ENCODE peak calls at places on chromosomes 4 and X, in eight cellular contexts. A is HEK293T; B is pons; C is HFF-Myc; X is NCI-H1105 treated with DMSO at 0.1 percent for 48 hours; W is NCI-H774; L is activated CD4-positive, alpha-beta T cell treated with anti-CD3 and anti-CD28 coated beads, Interleukin-2, amount 50 U/mL, for 4 hours; E is DMS 273 treated with DMSO at 0.1 percent for 48 hours. J is an unnamed sample.

GRCh38 chrX:13198762-13199064 is 121.1 kb downstream of the ATXN3L start:
- DNase-seq in A (no peak), B (no peak), C (no peak), X (no peak), W (no peak), L (no peak), E (no peak), J (no peak)

GRCh38 chrX:93591398-93591797 is 82.0 kb downstream of the NAP1L3 start:
- DNase-seq in A (no peak), B (peak; percentile 46), C (no peak), X (peak; percentile 9), W (no peak), L (no peak), E (no peak), J (no peak)

GRCh38 chr4:155478336-155478825 is 101.6 kb upstream of the MAP9 start:
- DNase-seq in A (no peak), B (no peak), C (no peak), X (no peak), W (no peak), L (no peak), E (no peak), J (no peak)

GRCh38 chr4:154082760-154083530 is 294.1 kb upstream of the SFRP2 start:
- DNase-seq in A (peak; percentile 42), B (no peak), C (no peak), X (no peak), W (no peak), L (no peak), E (no peak), J (peak; percentile 42)

GRCh38 chr4:182537031-182537617 is 293.9 kb downstream of the TENM3 start:
- DNase-seq in A (no peak), B (no peak), C (no peak), X (no peak), W (no peak), L (no peak), E (no peak), J (no peak)

GRCh38 chr4:139738846-139739613 is 73.4 kb downstream of the MGST2 start:
- DNase-seq in A (no peak), B (no peak), C (no peak), X (no peak), W (no peak), L (no peak), E (no peak), J (no peak)

GRCh38 chrX:15913161-15913560 is 58.5 kb upstream of the AP1S2 start:
- DNase-seq in A (no peak), B (no peak), C (no peak), X (no peak), W (no peak), L (no peak), E (peak; percentile 76), J (peak; percentile 14)

GRCh38 chr4:33381806-33382205 is 2661.6 kb downstream of the PCDH7 start:
- DNase-seq in A (no peak), B (peak; percentile 4), C (no peak), X (peak; percentile 61), W (peak; percentile 41), L (no peak), E (peak; percentile 73), J (no peak)

GRCh38 chrX:30654989-30655607 is 1.9 kb downstream of the GK start:
- DNase-seq in A (no peak), B (no peak), C (no peak), X (no peak), W (no peak), L (no peak), E (no peak), J (no peak)

GRCh38 chrX:106999002-106999975 is 723 bp downstream of the MORC4 start:
- DNase-seq in A (peak; percentile 50), B (peak; percentile 47), C (peak; percentile 17), X (peak; percentile 21), W (no peak), L (peak; percentile 25), E (peak; percentile 13), J (peak; percentile 37)

GRCh38 chr4:89995006-89995405 is 100.4 kb downstream of the MMRN1 start:
- DNase-seq in A (no peak), B (no peak), C (no peak), X (no peak), W (no peak), L (no peak), E (no peak), J (no peak)

GRCh38 chrX:133985164-133986007 is at the start of gene GPC3:
- DNase-seq in A (peak; percentile 85), B (no peak), C (no peak), X (peak; percentile 73), W (peak; percentile 61), L (peak; percentile 18), E (peak; percentile 61), J (no peak)

GRCh38 chr4:69120869-69121268 is 24.6 kb downstream of the UGT2B7 start:
- DNase-seq in A (no peak), B (no peak), C (no peak), X (no peak), W (no peak), L (no peak), E (no peak), J (no peak)

GRCh38 chr4:136664988-136665387 is 867.3 kb downstream of the PCDH18 start:
- DNase-seq in A (no peak), B (no peak), C (no peak), X (no peak), W (no peak), L (no peak), E (no peak), J (no peak)

GRCh38 chrX:134671207-134671750 is 13.0 kb upstream of the PLAC1 start:
- DNase-seq in A (no peak), B (no peak), C (no peak), X (no peak), W (no peak), L (no peak), E (no peak), J (no peak)

GRCh38 chr4:6694177-6694901 is 661 bp downstream of the S100P start:
- DNase-seq in A (no peak), B (no peak), C (no peak), X (no peak), W (no peak), L (no peak), E (no peak), J (no peak)

GRCh38 chr4:152545088-152545487 is 9.2 kb upstream of the FBXW7 start:
- DNase-seq in A (no peak), B (no peak), C (no peak), X (no peak), W (no peak), L (no peak), E (no peak), J (no peak)

GRCh38 chrX:113421432-113421831 is 580.8 kb upstream of the AMOT start:
- DNase-seq in A (no peak), B (no peak), C (no peak), X (no peak), W (no peak), L (no peak), E (no peak), J (no peak)

GRCh38 chrX:107731831-107732502 is 43.6 kb downstream of the TSC22D3 start:
- DNase-seq in A (peak; percentile 61), B (peak; percentile 56), C (no peak), X (peak; percentile 63), W (no peak), L (no peak), E (peak; percentile 21), J (no peak)

J was measured in WERI-Rb-1.